ENCODE peak calls at places on chromosomes 4 and X, in five cellular contexts. W is IMR-90, L is trophoblast cell, I is neuronal stem cell, C is mesendoderm. G is an unnamed sample.

GRCh38 chrX:136909119-136909705 is 28.7 kb upstream of the RBMX start:
- DNase-seq in W (peak), C (peak), L (peak), I (peak), G (peak)

GRCh38 chr4:176545886-176546285 is 226.1 kb downstream of the SPCS3 start:
- DNase-seq in L (no peak), C (no peak), W (peak), I (no peak), G (peak)

GRCh38 chr4:138681000-138681604 is 334.5 kb upstream of the NOCT start:
- DNase-seq in C (peak), I (peak), L (peak), W (peak), G (peak)

GRCh38 chrX:74325130-74326059 is 21.4 kb downstream of the ZCCHC13 start:
- DNase-seq in W (no peak), L (no peak), I (no peak), C (peak), G (no peak)

GRCh38 chr4:102823897-102824296 is 3.5 kb downstream of the UBE2D3 start:
- DNase-seq in I (no peak), W (peak), L (no peak), C (no peak), G (no peak)

GRCh38 chrX:77014655-77015377 is 432.4 kb upstream of the FGF16 start:
- DNase-seq in I (peak), L (no peak), W (no peak), C (peak), G (no peak)

GRCh38 chr4:99790796-99791617 is 25.6 kb upstream of the DAPP1 start:
- DNase-seq in L (no peak), I (no peak), C (no peak), W (no peak), G (no peak)

GRCh38 chrX:9902651-9903050 is 64.5 kb upstream of the CLDN34 start:
- DNase-seq in L (no peak), I (no peak), C (no peak), W (peak), G (no peak)

GRCh38 chr4:120056249-120056648 is 10.4 kb downstream of the MAD2L1 start:
- DNase-seq in L (no peak), W (peak), I (no peak), C (no peak), G (peak)

GRCh38 chrX:115018944-115019343 is 1.5 kb upstream of the IL13RA2 start:
- DNase-seq in C (no peak), I (no peak), W (no peak), L (no peak), G (no peak)

GRCh38 chrX:81202413-81202794 is 502 bp downstream of the SH3BGRL start:
- DNase-seq in I (no peak), L (no peak), C (peak), W (peak), G (no peak)

GRCh38 chr4:77092832-77093800 is 17.3 kb upstream of the CCNI start:
- DNase-seq in C (peak), L (peak), W (no peak), I (no peak), G (peak)

GRCh38 chr4:136935305-136935704 is 597.0 kb downstream of the PCDH18 start:
- DNase-seq in I (no peak), C (no peak), W (no peak), L (no peak), G (no peak)

GRCh38 chrX:131816551-131817136 is 206.5 kb upstream of the STK26 start:
- DNase-seq in W (peak), C (no peak), L (peak), I (no peak), G (no peak)

GRCh38 chr4:93384211-93384610 is 444.3 kb upstream of the ATOH1 start:
- DNase-seq in I (no peak), L (no peak), C (no peak), W (peak), G (peak)

GRCh38 chr4:8221476-8221875 is 22.4 kb downstream of the SH3TC1 start:
- DNase-seq in W (peak), C (no peak), I (no peak), L (peak), G (peak)

GRCh38 chr4:124931050-124931449 is 218.5 kb upstream of the ANKRD50 start:
- DNase-seq in C (no peak), L (no peak), I (no peak), W (peak), G (no peak)

GRCh38 chr4:188905248-188905647 is 766.0 kb downstream of the TRIML1 start:
- DNase-seq in C (no peak), L (no peak), W (no peak), I (no peak), G (no peak)

GRCh38 chr4:15197005-15197404 is 194.7 kb downstream of the CPEB2 start:
- DNase-seq in W (peak), C (peak), L (no peak), I (peak), G (peak)

GRCh38 chrX:64394059-64394873 is 986 bp downstream of the MTMR8 start:
- DNase-seq in I (no peak), W (no peak), L (no peak), C (peak), G (no peak)

GRCh38 chr4:1534076-1534872 is 128.0 kb upstream of the NKX1-1 start:
- DNase-seq in W (no peak), I (no peak), L (no peak), C (no peak), G (no peak)

GRCh38 chrX:10015711-10016515 is 48.8 kb downstream of the CLDN34 start:
- DNase-seq in I (no peak), W (peak), C (peak), L (no peak), G (peak)

GRCh38 chr4:4693258-4693657 is 151.4 kb upstream of the STX18 start:
- DNase-seq in L (no peak), I (no peak), C (no peak), W (no peak), G (peak)

GRCh38 chrX:99857455-99857854 is 552.6 kb downstream of the PCDH19 start:
- DNase-seq in W (no peak), L (no peak), C (peak), I (no peak), G (no peak)

GRCh38 chr4:145820407-145820806 is 118.2 kb downstream of the ZNF827 start:
- DNase-seq in L (peak), I (no peak), C (no peak), W (peak), G (no peak)

GRCh38 chr4:145818001-145818400 is 120.6 kb downstream of the ZNF827 start:
- DNase-seq in W (no peak), C (no peak), L (no peak), I (no peak), G (no peak)

GRCh38 chr4:145821771-145822170 is 116.9 kb downstream of the ZNF827 start:
- DNase-seq in L (no peak), W (no peak), C (no peak), I (no peak), G (no peak)

GRCh38 chr4:145816091-145816490 is 122.5 kb downstream of the ZNF827 start:
- DNase-seq in L (no peak), C (no peak), I (no peak), W (no peak), G (no peak)

DNA sequence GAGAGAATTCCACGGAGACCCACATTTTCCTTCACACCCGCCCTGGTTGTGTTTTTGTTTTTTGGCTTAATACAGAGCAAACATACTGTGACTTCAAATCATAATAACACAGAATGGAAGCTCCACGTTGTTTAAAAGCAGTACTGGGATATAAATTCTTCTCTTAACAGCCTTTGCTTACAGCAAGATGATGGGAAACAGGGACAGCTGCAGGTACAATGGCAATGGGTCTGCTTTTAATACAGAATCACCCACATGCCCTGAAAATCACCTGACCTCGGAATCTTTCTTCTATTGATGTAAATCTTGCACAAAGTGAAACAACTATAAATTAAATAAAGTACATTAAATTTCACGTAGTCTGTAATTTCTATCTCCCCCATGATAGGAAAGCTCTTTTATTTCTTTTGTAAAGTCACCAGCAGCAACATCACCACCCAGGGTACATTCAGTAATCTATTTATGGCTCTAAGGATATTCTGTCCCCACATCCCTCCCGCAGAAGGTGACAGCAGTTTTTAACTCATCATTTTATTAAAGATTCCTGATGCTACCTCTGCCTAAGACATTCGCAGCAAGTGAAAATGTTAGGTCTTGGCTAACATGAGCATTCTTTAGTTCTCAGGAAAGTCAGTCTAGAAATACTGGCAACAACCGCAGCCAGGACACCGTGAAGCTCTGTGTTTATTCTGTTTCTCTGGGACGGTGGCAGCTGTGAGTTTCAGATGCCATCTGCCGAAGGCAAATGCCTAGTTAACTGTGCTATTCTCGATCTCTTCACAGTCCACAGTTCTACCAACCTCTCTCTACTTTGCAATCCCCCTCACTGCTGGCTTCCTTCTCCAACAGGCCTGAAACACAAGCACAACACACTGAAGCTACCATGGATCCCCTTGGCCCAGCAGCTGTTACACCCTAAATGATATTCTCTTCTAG is 119.1 kb downstream of the ZNF827 start:
- DNase-seq in L (no peak), I (no peak), C (no peak), W (no peak), G (no peak)
- H2BK120ac ChIP-seq in L (no peak), I (no peak), C (no peak), W (peak), G (no peak)

DNA sequence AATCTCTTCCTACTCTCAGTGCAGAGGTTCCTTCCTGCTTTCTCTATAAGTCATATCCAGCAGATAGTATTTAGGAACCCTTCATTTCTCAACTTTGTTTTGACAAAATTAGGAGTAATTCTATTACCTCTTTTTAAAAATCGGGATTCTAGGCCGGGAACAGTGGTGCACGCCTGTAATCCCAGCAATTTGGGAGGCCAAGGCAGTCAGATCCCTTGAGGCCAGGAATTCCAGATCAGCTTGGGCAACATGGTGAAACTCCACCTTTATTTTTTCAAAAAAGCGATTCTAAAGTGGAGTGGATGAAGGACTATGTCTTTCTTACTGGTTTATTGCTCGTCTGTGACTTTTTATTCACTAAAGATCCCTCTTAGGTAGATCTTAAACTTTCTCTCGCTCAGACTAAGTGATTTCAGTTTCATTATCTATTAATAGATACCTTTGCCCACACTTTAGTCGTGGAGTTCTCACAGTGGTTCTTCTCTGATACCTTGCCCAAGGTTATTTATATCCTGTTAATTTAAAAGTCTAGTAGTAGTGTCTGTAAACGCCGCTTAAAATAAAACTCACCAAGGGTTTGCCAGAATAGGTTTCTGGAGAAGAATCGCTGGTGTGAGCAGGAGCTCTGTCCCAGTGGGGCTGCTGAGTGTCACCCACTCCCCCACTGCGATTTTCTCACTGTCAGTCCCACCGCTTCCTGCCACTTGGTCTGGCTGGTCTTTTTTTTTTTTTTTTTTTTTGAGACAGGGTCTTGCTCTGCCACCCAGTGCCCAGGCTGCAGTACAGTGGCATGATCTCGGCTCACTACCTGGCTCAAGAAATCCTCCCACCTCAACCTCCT is 27.0 kb upstream of the TMEM131L start:
- DNase-seq in C (no peak), L (no peak), W (no peak), I (no peak), G (no peak)
- H3K4me3 ChIP-seq in C (no peak), L (no peak), W (no peak), I (no peak), G (no peak)

GRCh38 chr4:17285747-17286146 is 226.1 kb downstream of the QDPR start:
- DNase-seq in W (no peak), I (no peak), L (no peak), C (no peak), G (no peak)
- H2BK120ac ChIP-seq in W (no peak), I (no peak), L (no peak), C (no peak), G (no peak)

GRCh38 chr4:75710246-75710645 is 14.1 kb upstream of the USO1 start:
- DNase-seq in W (no peak), L (no peak), C (no peak), I (no peak), G (peak)

GRCh38 chr4:75718529-75718928 is 5.8 kb upstream of the USO1 start:
- DNase-seq in W (peak), I (no peak), L (peak), C (peak), G (no peak)

GRCh38 chr4:75715105-75715799 is 9.1 kb upstream of the USO1 start:
- DNase-seq in W (peak), C (peak), I (no peak), L (peak), G (peak)

GRCh38 chr4:75717332-75717873 is 7.0 kb upstream of the USO1 start:
- DNase-seq in C (no peak), I (no peak), W (no peak), L (peak), G (no peak)

GRCh38 chr4:75714681-75715080 is 9.7 kb upstream of the USO1 start:
- DNase-seq in L (no peak), C (no peak), I (no peak), W (no peak), G (no peak)
- H3K4me3 ChIP-seq in L (no peak), C (no peak), I (no peak), W (no peak), G (peak)

GRCh38 chr4:152698012-152698499 is 18.3 kb upstream of the TMEM154 start:
- DNase-seq in I (no peak), W (no peak), L (no peak), C (no peak), G (no peak)
- H2BK120ac ChIP-seq in I (no peak), W (no peak), L (no peak), C (no peak), G (no peak)

GRCh38 chr4:122703868-122704267 is 28.6 kb upstream of the BBS12 start:
- DNase-seq in I (no peak), W (no peak), L (no peak), C (peak), G (no peak)

GRCh38 chr4:122702939-122703338 is 29.6 kb upstream of the BBS12 start:
- DNase-seq in L (no peak), I (no peak), W (no peak), C (no peak), G (no peak)

GRCh38 chr4:122700178-122700725 is 32.3 kb upstream of the BBS12 start:
- DNase-seq in I (no peak), L (no peak), W (peak), C (peak), G (peak)

GRCh38 chr4:122701061-122701460 is 31.4 kb upstream of the BBS12 start:
- DNase-seq in L (no peak), I (no peak), W (no peak), C (no peak), G (no peak)

DNA sequence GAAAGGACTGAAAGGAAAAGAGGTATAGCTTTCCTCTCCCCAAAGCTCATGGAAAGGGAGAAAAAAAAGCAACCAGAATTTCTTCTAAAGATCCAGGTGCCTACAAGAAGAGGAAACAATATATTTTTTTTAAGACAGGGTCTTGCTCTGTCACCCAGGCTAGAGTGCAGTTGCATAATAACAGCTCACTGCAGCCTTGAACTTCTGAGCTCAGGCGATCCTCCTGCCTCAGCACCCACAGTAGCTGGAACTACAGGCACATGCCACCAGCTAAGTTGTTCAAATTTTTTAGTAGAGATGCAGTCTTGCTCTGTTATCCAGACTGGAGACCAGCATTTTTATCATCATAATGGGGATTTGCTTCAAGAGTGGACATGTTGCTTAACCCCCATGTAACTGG is 30.5 kb upstream of the BBS12 start:
- DNase-seq in C (no peak), I (no peak), L (no peak), W (no peak), G (no peak)
- H3K4me3 ChIP-seq in C (no peak), I (no peak), L (no peak), W (no peak), G (no peak)

GRCh38 chrX:154019633-154020499 is at the start of gene IRAK1:
- DNase-seq in C (peak), W (peak), I (peak), L (peak), G (peak)
- H2BK120ac ChIP-seq in C (no peak), W (peak), I (no peak), L (peak), G (peak)

DNA sequence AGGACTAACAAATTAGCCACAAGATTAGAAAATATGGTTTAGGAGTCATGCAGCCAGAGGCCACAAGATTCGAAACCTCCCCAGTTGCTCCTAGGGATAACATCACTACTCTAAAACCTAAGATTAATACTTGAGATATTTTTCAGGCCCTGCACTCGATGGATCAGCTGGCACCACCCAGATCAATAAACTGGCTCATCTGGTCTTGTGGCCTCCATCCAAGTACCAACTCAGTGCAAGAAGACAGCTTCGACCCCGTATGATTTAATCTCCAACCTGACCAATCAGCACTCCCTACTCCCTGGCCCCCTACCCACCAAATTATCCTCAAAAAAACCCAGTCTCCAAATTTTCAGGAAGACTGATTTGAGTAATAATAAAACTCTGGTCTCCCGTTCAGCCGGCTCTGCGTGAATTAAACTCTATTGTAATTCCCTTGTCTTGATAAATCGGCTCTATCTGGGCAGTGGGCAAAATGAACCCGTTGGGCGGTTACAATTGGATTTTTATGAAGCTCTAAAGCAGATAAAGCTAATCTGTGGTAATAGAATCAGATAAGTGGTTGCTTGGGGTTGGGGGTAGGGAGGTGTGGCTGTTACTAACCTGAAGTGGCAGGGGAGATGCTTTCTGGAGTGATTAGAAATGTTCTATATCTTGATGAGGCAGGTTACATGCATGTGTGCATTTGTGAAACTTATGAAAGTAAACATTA is 91.8 kb upstream of the ATXN3L start:
- DNase-seq in C (peak), W (no peak), I (no peak), L (no peak), G (no peak)
- H3K4me3 ChIP-seq in C (no peak), W (no peak), I (no peak), L (no peak), G (no peak)